ENCODE peak calls at places on chromosomes 4 and X, in nine cellular contexts. One of them, this sample, is unnamed.

GRCh38 chrX:25650216-25650615 is 487.9 kb upstream of the MAGEB18 start:
- DNase-seq in NCI-H345: no peak
- DNase-seq in LoVo: no peak
- DNase-seq in transverse colon: no peak
- DNase-seq in foreskin fibroblast: peak
- DNase-seq in activated CD4-positive, alpha-beta T cell treated with anti-CD3 and anti-CD28 coated beads for 24 hours: no peak
- DNase-seq in coronary artery: no peak
- DNase-seq in AG09309: no peak
- DNase-seq in T-helper 2 cell: no peak
- DNase-seq in this sample: no peak

GRCh38 chr4:20723019-20723418 is 22.8 kb downstream of the PACRGL start:
- DNase-seq in NCI-H345: no peak
- DNase-seq in LoVo: no peak
- DNase-seq in transverse colon: no peak
- DNase-seq in foreskin fibroblast: peak
- DNase-seq in activated CD4-positive, alpha-beta T cell treated with anti-CD3 and anti-CD28 coated beads for 24 hours: no peak
- DNase-seq in coronary artery: no peak
- DNase-seq in AG09309: no peak
- DNase-seq in T-helper 2 cell: no peak
- DNase-seq in this sample: no peak

GRCh38 chr4:121869841-121870822 is at the start of gene BBS7:
- DNase-seq in NCI-H345: peak
- DNase-seq in LoVo: peak
- DNase-seq in transverse colon: peak
- DNase-seq in foreskin fibroblast: peak
- DNase-seq in activated CD4-positive, alpha-beta T cell treated with anti-CD3 and anti-CD28 coated beads for 24 hours: peak
- DNase-seq in coronary artery: peak
- DNase-seq in AG09309: peak
- DNase-seq in T-helper 2 cell: peak
- DNase-seq in this sample: peak

GRCh38 chrX:153327561-153327960 is 6.0 kb upstream of the PNMA6F start:
- DNase-seq in NCI-H345: no peak
- DNase-seq in LoVo: no peak
- DNase-seq in transverse colon: no peak
- DNase-seq in foreskin fibroblast: no peak
- DNase-seq in activated CD4-positive, alpha-beta T cell treated with anti-CD3 and anti-CD28 coated beads for 24 hours: no peak
- DNase-seq in coronary artery: peak
- DNase-seq in AG09309: no peak
- DNase-seq in T-helper 2 cell: no peak
- DNase-seq in this sample: no peak

GRCh38 chrX:40151211-40152172 is 53.7 kb upstream of the BCOR start:
- DNase-seq in NCI-H345: no peak
- DNase-seq in LoVo: no peak
- DNase-seq in transverse colon: no peak
- DNase-seq in foreskin fibroblast: no peak
- DNase-seq in activated CD4-positive, alpha-beta T cell treated with anti-CD3 and anti-CD28 coated beads for 24 hours: no peak
- DNase-seq in coronary artery: peak
- DNase-seq in AG09309: no peak
- DNase-seq in T-helper 2 cell: no peak
- DNase-seq in this sample: peak

GRCh38 chr4:17788956-17789355 is 7.5 kb upstream of the FAM184B start:
- DNase-seq in NCI-H345: no peak
- DNase-seq in LoVo: no peak
- DNase-seq in transverse colon: no peak
- DNase-seq in foreskin fibroblast: no peak
- DNase-seq in activated CD4-positive, alpha-beta T cell treated with anti-CD3 and anti-CD28 coated beads for 24 hours: no peak
- DNase-seq in coronary artery: no peak
- DNase-seq in AG09309: no peak
- DNase-seq in T-helper 2 cell: no peak
- DNase-seq in this sample: no peak

GRCh38 chr4:141179474-141180026 is 41.1 kb upstream of the ZNF330 start:
- DNase-seq in NCI-H345: no peak
- DNase-seq in LoVo: no peak
- DNase-seq in transverse colon: no peak
- DNase-seq in foreskin fibroblast: no peak
- DNase-seq in activated CD4-positive, alpha-beta T cell treated with anti-CD3 and anti-CD28 coated beads for 24 hours: no peak
- DNase-seq in coronary artery: no peak
- DNase-seq in AG09309: no peak
- DNase-seq in T-helper 2 cell: no peak
- DNase-seq in this sample: no peak

GRCh38 chr4:168666531-168666930 is 169.7 kb downstream of the PALLD start:
- DNase-seq in NCI-H345: no peak
- DNase-seq in LoVo: peak
- DNase-seq in transverse colon: no peak
- DNase-seq in foreskin fibroblast: peak
- DNase-seq in activated CD4-positive, alpha-beta T cell treated with anti-CD3 and anti-CD28 coated beads for 24 hours: no peak
- DNase-seq in coronary artery: no peak
- DNase-seq in AG09309: peak
- DNase-seq in T-helper 2 cell: no peak
- DNase-seq in this sample: no peak

GRCh38 chrX:11998944-11999343 is 139.3 kb upstream of the FRMPD4 start:
- DNase-seq in NCI-H345: no peak
- DNase-seq in LoVo: no peak
- DNase-seq in transverse colon: no peak
- DNase-seq in foreskin fibroblast: no peak
- DNase-seq in activated CD4-positive, alpha-beta T cell treated with anti-CD3 and anti-CD28 coated beads for 24 hours: no peak
- DNase-seq in coronary artery: no peak
- DNase-seq in AG09309: no peak
- DNase-seq in T-helper 2 cell: no peak
- DNase-seq in this sample: no peak

GRCh38 chr4:1167244-1167949 is 5.0 kb downstream of the SPON2 start:
- DNase-seq in NCI-H345: peak
- DNase-seq in LoVo: peak
- DNase-seq in transverse colon: peak
- DNase-seq in foreskin fibroblast: peak
- DNase-seq in activated CD4-positive, alpha-beta T cell treated with anti-CD3 and anti-CD28 coated beads for 24 hours: peak
- DNase-seq in coronary artery: no peak
- DNase-seq in AG09309: no peak
- DNase-seq in T-helper 2 cell: peak
- DNase-seq in this sample: peak

GRCh38 chrX:118350715-118351114 is 4.8 kb downstream of the WDR44 start:
- DNase-seq in NCI-H345: no peak
- DNase-seq in LoVo: no peak
- DNase-seq in transverse colon: no peak
- DNase-seq in foreskin fibroblast: no peak
- DNase-seq in activated CD4-positive, alpha-beta T cell treated with anti-CD3 and anti-CD28 coated beads for 24 hours: no peak
- DNase-seq in coronary artery: no peak
- DNase-seq in AG09309: no peak
- DNase-seq in T-helper 2 cell: no peak
- DNase-seq in this sample: no peak

GRCh38 chrX:40849906-40850672 is 114.7 kb upstream of the MED14 start:
- DNase-seq in NCI-H345: no peak
- DNase-seq in LoVo: no peak
- DNase-seq in transverse colon: no peak
- DNase-seq in foreskin fibroblast: no peak
- DNase-seq in activated CD4-positive, alpha-beta T cell treated with anti-CD3 and anti-CD28 coated beads for 24 hours: no peak
- DNase-seq in coronary artery: no peak
- DNase-seq in AG09309: no peak
- DNase-seq in T-helper 2 cell: no peak
- DNase-seq in this sample: no peak

GRCh38 chrX:153771686-153772607 is 7.9 kb downstream of the PLXNB3 start:
- DNase-seq in NCI-H345: no peak
- DNase-seq in LoVo: no peak
- DNase-seq in transverse colon: no peak
- DNase-seq in foreskin fibroblast: no peak
- DNase-seq in activated CD4-positive, alpha-beta T cell treated with anti-CD3 and anti-CD28 coated beads for 24 hours: no peak
- DNase-seq in coronary artery: peak
- DNase-seq in AG09309: no peak
- DNase-seq in T-helper 2 cell: no peak
- DNase-seq in this sample: no peak

GRCh38 chr4:13907255-13907751 is 279.8 kb upstream of the BOD1L1 start:
- DNase-seq in NCI-H345: no peak
- DNase-seq in LoVo: peak
- DNase-seq in transverse colon: no peak
- DNase-seq in foreskin fibroblast: peak
- DNase-seq in activated CD4-positive, alpha-beta T cell treated with anti-CD3 and anti-CD28 coated beads for 24 hours: no peak
- DNase-seq in coronary artery: no peak
- DNase-seq in AG09309: peak
- DNase-seq in T-helper 2 cell: no peak
- DNase-seq in this sample: no peak

GRCh38 chr4:169098054-169098896 is 88.2 kb upstream of the CBR4 start:
- DNase-seq in NCI-H345: no peak
- DNase-seq in LoVo: no peak
- DNase-seq in transverse colon: no peak
- DNase-seq in foreskin fibroblast: no peak
- DNase-seq in activated CD4-positive, alpha-beta T cell treated with anti-CD3 and anti-CD28 coated beads for 24 hours: no peak
- DNase-seq in coronary artery: no peak
- DNase-seq in AG09309: no peak
- DNase-seq in T-helper 2 cell: no peak
- DNase-seq in this sample: no peak

GRCh38 chr4:6198278-6198677 is 2.1 kb downstream of the JAKMIP1 start:
- DNase-seq in NCI-H345: no peak
- DNase-seq in LoVo: no peak
- DNase-seq in transverse colon: no peak
- DNase-seq in foreskin fibroblast: no peak
- DNase-seq in activated CD4-positive, alpha-beta T cell treated with anti-CD3 and anti-CD28 coated beads for 24 hours: no peak
- DNase-seq in coronary artery: no peak
- DNase-seq in AG09309: no peak
- DNase-seq in T-helper 2 cell: no peak
- DNase-seq in this sample: no peak

GRCh38 chrX:67780694-67781109 is 236.9 kb downstream of the AR start:
- DNase-seq in NCI-H345: no peak
- DNase-seq in LoVo: no peak
- DNase-seq in transverse colon: peak
- DNase-seq in foreskin fibroblast: peak
- DNase-seq in activated CD4-positive, alpha-beta T cell treated with anti-CD3 and anti-CD28 coated beads for 24 hours: no peak
- DNase-seq in coronary artery: peak
- DNase-seq in AG09309: peak
- DNase-seq in T-helper 2 cell: no peak
- DNase-seq in this sample: no peak

GRCh38 chrX:12770440-12770839 is 20.8 kb upstream of the PRPS2 start:
- DNase-seq in NCI-H345: peak
- DNase-seq in LoVo: peak
- DNase-seq in transverse colon: no peak
- DNase-seq in foreskin fibroblast: peak
- DNase-seq in activated CD4-positive, alpha-beta T cell treated with anti-CD3 and anti-CD28 coated beads for 24 hours: no peak
- DNase-seq in coronary artery: no peak
- DNase-seq in AG09309: no peak
- DNase-seq in T-helper 2 cell: no peak
- DNase-seq in this sample: no peak

GRCh38 chr4:171765514-171765913 is 47.7 kb upstream of the GALNTL6 start:
- DNase-seq in NCI-H345: no peak
- DNase-seq in LoVo: no peak
- DNase-seq in transverse colon: no peak
- DNase-seq in foreskin fibroblast: no peak
- DNase-seq in activated CD4-positive, alpha-beta T cell treated with anti-CD3 and anti-CD28 coated beads for 24 hours: no peak
- DNase-seq in coronary artery: no peak
- DNase-seq in AG09309: no peak
- DNase-seq in T-helper 2 cell: no peak
- DNase-seq in this sample: no peak

GRCh38 chrX:74781507-74782034 is 143.7 kb downstream of the NEXMIF start:
- DNase-seq in NCI-H345: no peak
- DNase-seq in LoVo: no peak
- DNase-seq in transverse colon: no peak
- DNase-seq in foreskin fibroblast: no peak
- DNase-seq in activated CD4-positive, alpha-beta T cell treated with anti-CD3 and anti-CD28 coated beads for 24 hours: no peak
- DNase-seq in coronary artery: no peak
- DNase-seq in AG09309: no peak
- DNase-seq in T-helper 2 cell: no peak
- DNase-seq in this sample: no peak

GRCh38 chrX:154457491-154458115 is 478 bp upstream of the PLXNA3 start:
- DNase-seq in NCI-H345: peak
- DNase-seq in LoVo: peak
- DNase-seq in transverse colon: peak
- DNase-seq in foreskin fibroblast: peak
- DNase-seq in activated CD4-positive, alpha-beta T cell treated with anti-CD3 and anti-CD28 coated beads for 24 hours: no peak
- DNase-seq in coronary artery: no peak
- DNase-seq in AG09309: no peak
- DNase-seq in T-helper 2 cell: peak
- DNase-seq in this sample: peak

GRCh38 chr4:5905714-5906113 is 12.8 kb upstream of the CRMP1 start:
- DNase-seq in NCI-H345: no peak
- DNase-seq in LoVo: no peak
- DNase-seq in transverse colon: no peak
- DNase-seq in foreskin fibroblast: no peak
- DNase-seq in activated CD4-positive, alpha-beta T cell treated with anti-CD3 and anti-CD28 coated beads for 24 hours: no peak
- DNase-seq in coronary artery: no peak
- DNase-seq in AG09309: no peak
- DNase-seq in T-helper 2 cell: no peak
- DNase-seq in this sample: no peak

GRCh38 chr4:163663454-163664225 is 169.2 kb downstream of the TMA16 start:
- DNase-seq in NCI-H345: no peak
- DNase-seq in LoVo: no peak
- DNase-seq in transverse colon: no peak
- DNase-seq in foreskin fibroblast: no peak
- DNase-seq in activated CD4-positive, alpha-beta T cell treated with anti-CD3 and anti-CD28 coated beads for 24 hours: no peak
- DNase-seq in coronary artery: no peak
- DNase-seq in AG09309: no peak
- DNase-seq in T-helper 2 cell: no peak
- DNase-seq in this sample: no peak

GRCh38 chr4:30386266-30386895 is 333.8 kb upstream of the PCDH7 start:
- DNase-seq in NCI-H345: no peak
- DNase-seq in LoVo: no peak
- DNase-seq in transverse colon: no peak
- DNase-seq in foreskin fibroblast: peak
- DNase-seq in activated CD4-positive, alpha-beta T cell treated with anti-CD3 and anti-CD28 coated beads for 24 hours: no peak
- DNase-seq in coronary artery: no peak
- DNase-seq in AG09309: no peak
- DNase-seq in T-helper 2 cell: no peak
- DNase-seq in this sample: no peak

GRCh38 chr4:180618396-180618795 is 1624.8 kb upstream of the TENM3 start:
- DNase-seq in NCI-H345: no peak
- DNase-seq in LoVo: no peak
- DNase-seq in transverse colon: no peak
- DNase-seq in foreskin fibroblast: no peak
- DNase-seq in activated CD4-positive, alpha-beta T cell treated with anti-CD3 and anti-CD28 coated beads for 24 hours: no peak
- DNase-seq in coronary artery: no peak
- DNase-seq in AG09309: no peak
- DNase-seq in T-helper 2 cell: no peak
- DNase-seq in this sample: no peak

GRCh38 chr4:66572949-66573348 is 902.7 kb upstream of the EPHA5 start:
- DNase-seq in NCI-H345: no peak
- DNase-seq in LoVo: peak
- DNase-seq in transverse colon: no peak
- DNase-seq in foreskin fibroblast: peak
- DNase-seq in activated CD4-positive, alpha-beta T cell treated with anti-CD3 and anti-CD28 coated beads for 24 hours: no peak
- DNase-seq in coronary artery: no peak
- DNase-seq in AG09309: peak
- DNase-seq in T-helper 2 cell: no peak
- DNase-seq in this sample: no peak

GRCh38 chrX:55524487-55524886 is 34.8 kb upstream of the USP51 start:
- DNase-seq in NCI-H345: no peak
- DNase-seq in LoVo: no peak
- DNase-seq in transverse colon: no peak
- DNase-seq in foreskin fibroblast: peak
- DNase-seq in activated CD4-positive, alpha-beta T cell treated with anti-CD3 and anti-CD28 coated beads for 24 hours: no peak
- DNase-seq in coronary artery: no peak
- DNase-seq in AG09309: no peak
- DNase-seq in T-helper 2 cell: no peak
- DNase-seq in this sample: no peak

This sample was measured in NCI-H2029.